ENCODE peak calls at places on chromosomes 11 and 22, in seven cellular contexts. D is A549, P is H1, Z is SK-N-SH, T is IMR-90, O is K562, S is HepG2. N is an unnamed sample.

GRCh38 chr22:22097727-22098228 is 115.2 kb upstream of the TOP3B start:
- DNase-seq in D (no peak), P (no peak), Z (no peak), T (no peak), O (no peak), S (no peak), N (no peak)

GRCh38 chr11:1199689-1200610 is 22.9 kb upstream of the MUC5B start:
- DNase-seq in D (no peak), P (no peak), Z (peak; percentile 67), T (no peak), O (no peak), S (no peak), N (no peak)

GRCh38 chr11:67572747-67573419 is 10.7 kb upstream of the GSTP1 start:
- DNase-seq in D (peak; percentile 81), P (no peak), Z (peak; percentile 53), T (peak; percentile 48), O (peak; percentile 30), S (peak; percentile 69), N (no peak)

GRCh38 chr22:46737105-46737975 is 712 bp downstream of the CERK start:
- DNase-seq in D (no peak), P (no peak), Z (no peak), T (peak; percentile 34), O (peak; percentile 70), S (no peak), N (no peak)

GRCh38 chr22:47148956-47149748 is 386.7 kb downstream of the TBC1D22A start:
- DNase-seq in D (no peak), P (no peak), Z (no peak), T (no peak), O (no peak), S (no peak), N (no peak)

GRCh38 chr11:64858467-64859401 is 14.3 kb upstream of the CDC42BPG start:
- DNase-seq in D (no peak), P (no peak), Z (no peak), T (no peak), O (no peak), S (no peak), N (no peak)

GRCh38 chr11:63802637-63803414 is 10.4 kb upstream of the SPINDOC start:
- DNase-seq in D (peak; percentile 74), P (no peak), Z (no peak), T (peak; percentile 57), O (peak; percentile 72), S (no peak), N (no peak)

GRCh38 chr11:133123371-133123770 is 408.9 kb downstream of the OPCML start:
- DNase-seq in D (no peak), P (no peak), Z (no peak), T (no peak), O (no peak), S (no peak), N (no peak)

GRCh38 chr11:108826136-108826535 is 161.3 kb downstream of the DDX10 start:
- DNase-seq in D (no peak), P (no peak), Z (no peak), T (no peak), O (no peak), S (no peak), N (no peak)

DNA sequence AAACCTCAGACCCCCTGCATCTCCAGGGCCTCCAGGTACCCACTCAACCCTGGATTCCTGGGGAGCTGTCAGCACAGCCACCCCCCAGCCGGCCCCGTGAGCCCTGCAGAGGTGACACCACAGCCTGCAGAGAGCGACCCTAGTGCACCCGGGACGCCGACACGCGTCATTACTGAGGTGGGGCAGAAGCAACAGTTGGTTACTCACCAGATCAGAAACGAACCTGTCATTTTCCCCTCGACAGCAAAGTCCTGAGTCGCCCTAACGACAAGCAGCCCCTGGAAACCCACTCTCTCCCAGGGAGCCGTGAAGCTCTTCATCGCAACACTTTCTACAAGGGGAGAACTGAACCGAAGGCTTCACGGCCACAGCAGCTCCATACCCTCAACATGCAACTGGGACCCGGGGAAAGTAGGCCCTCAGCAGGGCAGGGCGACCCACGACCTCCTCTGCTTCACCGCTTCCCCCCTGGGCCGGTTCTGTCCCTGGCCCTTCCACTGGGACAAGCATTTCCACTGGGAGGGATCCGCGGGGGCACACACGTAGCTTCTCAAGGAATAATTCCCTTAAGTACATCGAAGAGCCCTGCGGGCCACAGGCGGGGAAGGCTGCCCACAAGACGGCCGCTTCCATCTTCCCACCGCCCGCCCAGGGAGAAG is 1.6 kb downstream of the BRD1 start:
- DNase-seq in D (peak; percentile 26), P (no peak), Z (no peak), T (peak; percentile 72), O (no peak), S (peak; percentile 38), N (no peak)
- TF ChIP-seq USF2 in D (no peak), P (no peak), Z (no peak), T (no peak), O (no peak), S (no peak), N (no peak)

DNA sequence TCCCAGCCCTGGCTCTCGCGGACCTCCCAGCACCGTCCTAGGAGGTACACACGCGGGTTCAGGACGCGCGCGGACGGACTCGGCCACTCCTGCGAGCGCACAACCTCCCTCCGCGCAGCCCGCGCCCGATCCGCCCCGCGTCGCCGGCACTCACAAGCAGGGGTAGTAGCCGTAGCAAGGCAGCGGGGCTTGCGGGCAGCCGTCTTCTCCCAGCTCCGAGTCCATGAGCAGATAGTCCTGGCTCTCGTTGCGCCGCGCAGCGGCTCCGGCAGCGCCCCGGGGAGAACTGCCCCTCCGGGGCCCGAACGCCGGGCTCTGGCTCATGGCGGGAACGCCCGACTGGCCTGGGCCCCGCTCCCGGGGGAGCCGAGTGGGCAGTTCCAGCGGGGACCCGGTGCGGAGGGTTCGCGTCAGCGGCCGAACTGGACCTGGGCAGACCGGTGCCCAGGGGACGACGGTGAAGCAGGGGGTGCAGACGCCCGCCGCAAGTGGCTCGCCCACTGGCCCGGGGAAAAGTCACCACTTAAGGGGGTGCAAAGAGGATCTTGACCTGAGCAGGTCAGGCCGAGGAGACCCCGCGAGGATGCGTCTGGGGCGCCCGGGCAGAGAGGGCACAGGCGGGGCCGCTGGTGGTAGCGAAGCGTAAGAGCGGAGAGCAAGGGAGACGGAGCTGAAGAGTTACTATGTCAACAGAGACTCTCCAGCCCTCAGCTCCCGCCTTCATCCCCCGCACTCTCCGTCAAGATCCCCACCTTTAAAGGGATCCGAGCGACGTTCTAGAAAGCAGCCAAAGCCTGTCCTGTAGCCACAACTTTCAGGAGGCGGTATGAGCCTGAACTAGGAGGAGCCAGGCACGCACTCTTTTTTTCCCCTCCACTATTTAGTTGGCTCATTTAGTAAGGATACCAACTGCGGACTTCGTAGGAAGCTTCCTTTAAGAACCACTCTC is at the start of gene TRPC6:
- DNase-seq in D (peak; percentile 43), P (no peak), Z (peak; percentile 15), T (peak; percentile 47), O (no peak), S (no peak), N (no peak)
- TF ChIP-seq CTCF in D (no peak), P (no peak), Z (no peak), T (no peak), O (no peak), S (no peak), N (no peak)

GRCh38 chr11:46383404-46383758 is 1.9 kb downstream of the MDK start:
- DNase-seq in D (no peak), P (no peak), Z (no peak), T (no peak), O (no peak), S (no peak), N (no peak)

GRCh38 chr11:46381046-46381835 is at the start of gene MDK:
- DNase-seq in D (no peak), P (no peak), Z (peak; percentile 96), T (no peak), O (peak; percentile 91), S (peak; percentile 49), N (no peak)

GRCh38 chr11:46381836-46382643 is 571 bp downstream of the MDK start:
- DNase-seq in D (no peak), P (no peak), Z (peak; percentile 82), T (no peak), O (peak; percentile 28), S (no peak), N (no peak)

GRCh38 chr11:46383974-46384701 is 2.7 kb downstream of the MDK start:
- DNase-seq in D (peak; percentile 52), P (no peak), Z (no peak), T (no peak), O (peak; percentile 34), S (no peak), N (no peak)

DNA sequence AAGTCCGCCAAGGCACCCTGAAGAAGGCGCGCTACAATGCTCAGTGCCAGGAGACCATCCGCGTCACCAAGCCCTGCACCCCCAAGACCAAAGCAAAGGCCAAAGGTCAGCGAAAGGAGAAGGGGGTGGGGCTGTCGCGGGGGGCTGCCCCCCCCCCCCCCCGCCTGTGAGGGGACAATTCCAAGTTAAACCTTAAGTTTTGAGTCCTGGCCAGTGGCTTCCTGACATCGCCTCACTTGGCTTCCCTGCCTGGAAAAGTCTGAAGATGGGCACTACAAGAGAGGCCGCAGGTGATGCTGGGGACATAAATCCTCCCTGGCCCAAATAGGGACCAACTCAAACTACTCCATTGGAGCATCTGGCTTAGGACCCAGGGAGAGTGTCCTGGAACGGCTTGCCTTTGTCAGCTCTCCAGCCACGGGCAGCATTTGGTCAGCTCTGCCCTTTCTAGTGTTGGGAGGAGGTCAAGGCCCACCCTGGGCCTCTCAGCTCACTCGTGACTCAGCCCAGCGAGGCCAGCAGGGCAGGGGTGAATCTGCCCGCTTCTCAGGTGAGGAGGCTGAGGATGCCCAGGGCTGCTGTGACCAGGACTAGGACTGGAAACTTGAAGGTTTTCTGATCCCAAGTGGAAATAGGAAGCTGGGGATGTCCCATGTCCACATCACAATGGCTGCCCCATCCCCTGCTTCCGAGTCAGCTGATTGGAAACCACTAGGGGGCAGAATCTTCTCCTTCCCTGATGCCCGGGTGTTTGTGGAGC is 1.4 kb downstream of the MDK start:
- DNase-seq in D (peak; percentile 75), P (no peak), Z (peak; percentile 83), T (peak; percentile 46), O (no peak), S (peak; percentile 57), N (no peak)
- H3K4me3 ChIP-seq in D (no peak overlapping the region), P (peak overlapping the region; percentile 75), Z (peak overlapping the region; percentile 71), T (peak overlapping the region; percentile 30), O (peak overlapping the region; percentile 75), S (peak overlapping the region; percentile 85), N (no peak overlapping the region)

DNA sequence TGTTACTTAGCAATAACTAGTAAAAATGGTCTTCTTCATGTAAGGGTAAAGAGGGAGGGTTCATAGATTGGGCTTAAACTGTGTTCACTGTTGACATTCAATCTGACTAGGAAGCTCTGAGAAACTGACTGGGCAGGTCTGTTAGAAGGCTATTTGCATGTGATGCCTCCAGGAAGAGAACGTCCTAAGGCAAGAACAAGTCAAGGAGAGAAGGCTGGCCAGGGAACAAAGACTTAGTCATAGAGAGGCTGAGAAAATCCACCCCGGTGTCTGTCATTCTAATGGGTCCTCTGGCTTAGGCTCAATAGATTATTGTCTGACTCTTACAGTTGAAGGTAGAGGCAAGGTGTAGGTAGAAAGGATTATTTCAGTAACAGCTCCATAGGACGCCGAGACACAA is 50.3 kb upstream of the CD44 start:
- DNase-seq in D (no peak), P (no peak), Z (no peak), T (peak; percentile 21), O (no peak), S (no peak), N (no peak)
- TF ChIP-seq USF2 in D (no peak), P (no peak), Z (no peak), T (no peak), O (no peak), S (no peak), N (no peak)

GRCh38 chr11:82474876-82475275 is 258.8 kb downstream of the FAM181B start:
- DNase-seq in D (no peak), P (no peak), Z (no peak), T (no peak), O (no peak), S (no peak), N (no peak)
- TF ChIP-seq CTCF in D (no peak), P (no peak), Z (no peak), T (no peak), O (no peak), S (no peak), N (no peak)

N was measured in GM12878.